ENCODE peak calls at places on chromosome 22, in seven cellular contexts. K is tibial artery; G is neuronal stem cell; L is trophoblast cell; X is RWPE1; D is heart left ventricle; Y is naive thymus-derived CD4-positive, alpha-beta T cell. S is an unnamed sample.

GRCh38 chr22:47567741-47568140 is 805.3 kb downstream of the TBC1D22A start:
- DNase-seq in D (no peak), Y (no peak), K (no peak), L (no peak), G (no peak), X (no peak), S (no peak)

GRCh38 chr22:27312567-27313507 is 488.7 kb downstream of the MN1 start:
- DNase-seq in L (no peak), X (no peak), G (no peak), K (no peak), D (no peak), Y (no peak), S (no peak)

GRCh38 chr22:40635940-40636379 is 559 bp downstream of the MRTFA start:
- DNase-seq in Y (peak; percentile 11), L (no peak), G (no peak), K (no peak), D (no peak), X (no peak), S (no peak)

GRCh38 chr22:42277232-42277753 is 6.8 kb upstream of the TCF20 start:
- DNase-seq in D (no peak), L (no peak), X (no peak), G (no peak), K (no peak), Y (no peak), S (no peak)

GRCh38 chr22:17920992-17921650 is 103.2 kb downstream of the MICAL3 start:
- DNase-seq in X (no peak), K (no peak), Y (no peak), D (no peak), G (no peak), L (peak; percentile 49), S (no peak)

GRCh38 chr22:48477031-48477721 is 1350.5 kb downstream of the BRD1 start:
- DNase-seq in K (peak; percentile 64), Y (no peak), X (no peak), G (no peak), D (no peak), L (no peak), S (no peak)

GRCh38 chr22:23289851-23290724 is 109.8 kb downstream of the BCR start:
- DNase-seq in X (peak; percentile 63), D (no peak), Y (peak; percentile 52), K (peak; percentile 76), G (peak; percentile 64), L (peak; percentile 62), S (peak; percentile 45)

GRCh38 chr22:27542602-27543001 is 259.0 kb downstream of the MN1 start:
- DNase-seq in D (no peak), K (no peak), Y (no peak), L (no peak), X (no peak), G (no peak), S (no peak)

GRCh38 chr22:29121124-29121523 is 48.3 kb downstream of the KREMEN1 start:
- DNase-seq in K (no peak), D (no peak), L (no peak), G (no peak), X (no peak), Y (no peak), S (no peak)

GRCh38 chr22:26362471-26362870 is 66.6 kb upstream of the ASPHD2 start:
- DNase-seq in G (no peak), K (no peak), D (no peak), X (no peak), L (no peak), Y (no peak), S (no peak)

GRCh38 chr22:36913431-36914382 is at the start of gene CSF2RB:
- DNase-seq in L (peak; percentile 71), K (peak; percentile 70), G (no peak), X (no peak), Y (no peak), D (peak; percentile 76), S (no peak)
- H3K27ac ChIP-seq in L (no peak within 1 kb of the TSS), K (no peak within 1 kb of the TSS), G (no peak within 1 kb of the TSS), X (no peak within 1 kb of the TSS), Y (no peak within 1 kb of the TSS), D (peak within 1 kb of the TSS; percentile 24), S (no peak within 1 kb of the TSS)

GRCh38 chr22:24977370-24978230 is 25.1 kb downstream of the KIAA1671 start:
- DNase-seq in G (no peak), X (no peak), K (peak; percentile 73), L (peak; percentile 80), Y (no peak), D (peak; percentile 77), S (no peak)

GRCh38 chr22:24976442-24977218 is 24.1 kb downstream of the KIAA1671 start:
- DNase-seq in G (no peak), L (no peak), D (peak; percentile 65), X (no peak), Y (no peak), K (no peak), S (no peak)

GRCh38 chr22:24973867-24974266 is 21.4 kb downstream of the KIAA1671 start:
- DNase-seq in Y (no peak), K (no peak), X (no peak), D (no peak), G (no peak), L (no peak), S (no peak)

GRCh38 chr22:24975813-24976341 is 23.4 kb downstream of the KIAA1671 start:
- DNase-seq in X (no peak), K (peak; percentile 90), G (no peak), D (peak; percentile 77), L (no peak), Y (no peak), S (no peak)

DNA sequence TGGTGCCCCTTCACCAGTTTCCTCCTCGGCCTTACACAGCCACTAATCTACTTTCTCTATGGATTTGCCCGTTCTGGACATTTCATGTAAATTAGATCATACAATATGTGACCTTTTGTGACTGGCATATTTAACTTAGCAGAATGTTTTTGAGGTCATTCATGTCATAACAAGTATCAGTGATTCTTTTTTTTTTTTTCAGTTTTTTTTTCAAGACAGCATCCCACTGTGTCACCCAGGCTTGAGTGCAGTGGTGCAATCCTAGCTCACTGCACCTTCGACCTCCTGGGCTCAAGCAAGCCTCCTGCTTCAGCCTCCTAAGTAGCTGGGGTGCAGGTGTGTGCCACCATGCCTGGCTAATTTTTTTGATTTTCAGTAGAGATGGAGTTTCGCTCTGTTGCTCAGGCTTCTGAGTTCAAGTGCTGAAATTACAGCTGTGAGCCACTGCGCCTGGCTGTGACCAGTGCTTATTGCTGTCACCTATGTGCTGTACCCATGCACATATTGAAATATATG is 22.7 kb downstream of the KIAA1671 start:
- DNase-seq in Y (no peak), D (no peak), L (no peak), K (no peak), X (no peak), G (no peak), S (no peak)
- H3K27ac ChIP-seq in Y (no peak overlapping the region), D (peak overlapping the region; percentile 88), L (no peak overlapping the region), K (no peak overlapping the region), X (peak overlapping the region; percentile 99), G (no peak overlapping the region), S (no peak overlapping the region)

DNA sequence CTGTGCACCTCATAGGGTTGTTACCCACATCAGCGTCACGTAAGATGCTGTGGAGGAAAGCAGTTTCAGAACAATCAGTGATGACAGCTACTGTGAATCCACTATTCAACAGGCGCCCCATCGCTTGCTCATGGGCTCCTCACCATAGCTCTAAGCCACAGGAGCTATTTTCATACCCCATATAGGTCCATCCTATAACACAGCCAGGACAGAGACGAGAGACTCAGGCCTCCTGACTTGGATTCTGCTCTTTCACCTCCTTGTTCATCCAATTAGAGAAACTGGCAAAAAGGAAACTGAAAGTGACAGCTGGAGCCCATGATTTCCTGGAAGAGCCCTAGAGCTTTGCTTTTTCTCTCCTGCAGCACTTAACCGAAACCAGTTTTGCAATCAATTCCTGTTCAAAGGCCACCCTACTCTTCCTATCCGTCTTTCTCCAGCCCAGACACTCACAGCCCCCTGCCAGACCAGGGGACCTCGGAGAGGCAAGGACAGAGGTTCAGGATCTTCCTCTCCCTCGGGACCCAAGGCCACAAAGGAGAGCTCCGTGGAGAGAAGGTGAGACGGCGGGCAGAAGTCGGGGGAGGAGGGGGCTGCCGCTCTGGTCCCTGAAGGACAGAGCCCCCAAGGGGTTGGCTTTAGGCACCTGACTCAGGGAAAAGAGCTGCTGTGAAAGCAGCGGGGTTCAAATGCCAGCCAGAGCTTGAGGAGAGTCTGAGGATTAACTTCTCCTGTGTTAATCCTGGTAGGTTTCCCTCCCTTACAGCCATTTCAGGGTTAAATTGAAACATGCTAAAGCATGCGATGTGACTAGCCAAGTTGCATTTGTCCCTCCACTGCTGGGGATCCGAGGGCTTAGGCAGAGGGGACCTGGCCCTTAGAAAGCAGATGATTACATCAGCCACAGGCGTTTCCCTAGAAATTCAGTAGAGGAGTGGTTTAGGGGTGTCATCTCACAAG is at the start of gene APOL6:
- DNase-seq in G (no peak), D (no peak), X (peak; percentile 48), L (peak; percentile 90), K (no peak), Y (peak; percentile 79), S (peak; percentile 74)
- H3K27ac ChIP-seq in G (no peak within 1 kb of the TSS), D (peak within 1 kb of the TSS; percentile 93), X (peak within 1 kb of the TSS; percentile 87), L (peak within 1 kb of the TSS; percentile 6), K (peak within 1 kb of the TSS; percentile 78), Y (peak within 1 kb of the TSS; percentile 96), S (peak within 1 kb of the TSS; percentile 97)

GRCh38 chr22:32562916-32563315 is 88.3 kb downstream of the FBXO7 start:
- DNase-seq in X (no peak), D (no peak), L (peak; percentile 22), Y (no peak), K (no peak), G (no peak), S (no peak)

GRCh38 chr22:32561756-32562155 is 87.1 kb downstream of the FBXO7 start:
- DNase-seq in G (no peak), L (peak; percentile 49), D (no peak), X (no peak), K (no peak), Y (no peak), S (no peak)

GRCh38 chr22:32561163-32561562 is 86.6 kb downstream of the FBXO7 start:
- DNase-seq in G (no peak), L (peak; percentile 88), K (no peak), D (no peak), X (no peak), Y (no peak), S (no peak)

GRCh38 chr22:32564170-32565001 is 89.8 kb downstream of the FBXO7 start:
- DNase-seq in K (peak; percentile 73), D (no peak), L (peak; percentile 25), X (no peak), Y (no peak), G (no peak), S (no peak)

DNA sequence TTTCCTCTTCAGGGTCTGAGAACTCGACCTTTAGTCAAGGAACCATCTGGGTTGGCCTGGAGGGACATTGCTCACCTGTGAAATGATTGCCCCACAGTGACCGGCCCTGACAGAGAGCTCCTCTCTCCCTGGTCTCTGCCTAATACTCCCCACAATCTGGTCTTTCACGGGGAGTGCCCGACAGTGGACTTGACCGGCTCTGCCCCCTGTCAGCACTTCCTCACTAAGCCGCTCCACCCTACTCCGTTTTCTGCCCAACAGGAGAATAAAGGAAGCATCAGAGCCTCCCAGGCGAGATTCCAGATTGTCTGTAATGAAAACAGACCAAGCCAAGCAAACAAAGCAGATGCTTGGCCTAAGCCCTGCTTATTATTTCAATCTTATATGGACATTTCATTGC is 87.8 kb downstream of the FBXO7 start:
- DNase-seq in L (peak; percentile 45), Y (no peak), K (no peak), D (no peak), X (no peak), G (no peak), S (no peak)
- H3K27ac ChIP-seq in L (no peak overlapping the region), Y (no peak overlapping the region), K (no peak overlapping the region), D (peak overlapping the region; percentile 36), X (no peak overlapping the region), G (no peak overlapping the region), S (no peak overlapping the region)

DNA sequence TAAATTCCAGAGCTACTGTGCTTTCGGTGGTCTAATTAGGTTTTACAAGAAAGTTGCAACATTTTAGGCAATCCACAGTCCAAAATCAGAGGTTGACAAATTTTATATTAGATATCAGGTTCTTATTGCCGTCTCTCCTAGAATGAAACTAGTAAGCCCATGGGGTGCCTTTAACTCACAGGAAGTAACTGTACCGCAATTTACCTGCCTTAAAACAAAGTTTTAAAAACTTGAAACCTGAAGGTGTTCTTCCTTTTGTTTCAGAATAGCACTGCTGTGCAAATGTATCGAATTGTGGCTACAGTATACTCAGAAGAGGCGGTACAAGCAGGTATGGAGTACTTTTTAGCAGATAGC is 77.2 kb downstream of the PISD start:
- DNase-seq in L (no peak), X (no peak), D (no peak), Y (peak; percentile 19), K (no peak), G (no peak), S (no peak)
- H3K27ac ChIP-seq in L (no peak overlapping the region), X (no peak overlapping the region), D (no peak overlapping the region), Y (peak overlapping the region; percentile 49), K (peak overlapping the region; percentile 22), G (no peak overlapping the region), S (peak overlapping the region; percentile 15)

S was measured in CD8-positive, alpha-beta memory T cell.